ENCODE peak calls at places on chromosome 4, in four cellular contexts. One of them, this sample, is unnamed.

GRCh38 chr4:40924096-40924792 is 174.5 kb downstream of the NSUN7 start:
- DNase-seq in fibroblast of lung: peak; percentile 61
- DNase-seq in H9: peak; percentile 63
- DNase-seq in HepG2: peak; percentile 28
- DNase-seq in this sample: peak; percentile 93

GRCh38 chr4:42719257-42719656 is 62.4 kb upstream of the ATP8A1 start:
- DNase-seq in HepG2: no peak
- DNase-seq in H9: no peak
- DNase-seq in fibroblast of lung: no peak
- DNase-seq in this sample: no peak

GRCh38 chr4:3401436-3402171 is 40.2 kb upstream of the HGFAC start:
- DNase-seq in HepG2: no peak
- DNase-seq in fibroblast of lung: no peak
- DNase-seq in H9: no peak
- DNase-seq in this sample: peak; percentile 83

GRCh38 chr4:30722092-30722915 is 2.1 kb downstream of the PCDH7 start:
- DNase-seq in HepG2: no peak
- DNase-seq in fibroblast of lung: peak; percentile 18
- DNase-seq in H9: no peak
- DNase-seq in this sample: peak; percentile 76

GRCh38 chr4:10204401-10205058 is 87.9 kb upstream of the WDR1 start:
- DNase-seq in HepG2: no peak
- DNase-seq in H9: no peak
- DNase-seq in fibroblast of lung: no peak
- DNase-seq in this sample: peak; percentile 23

GRCh38 chr4:3201718-3202702 is 46.9 kb upstream of the MSANTD1 start:
- DNase-seq in fibroblast of lung: peak; percentile 81
- DNase-seq in H9: no peak
- DNase-seq in HepG2: peak; percentile 53
- DNase-seq in this sample: peak; percentile 84

GRCh38 chr4:40909363-40909876 is 159.7 kb downstream of the NSUN7 start:
- DNase-seq in fibroblast of lung: peak; percentile 51
- DNase-seq in H9: no peak
- DNase-seq in HepG2: no peak
- DNase-seq in this sample: peak; percentile 92

GRCh38 chr4:90127706-90128345 is 632 bp downstream of the CCSER1 start:
- DNase-seq in HepG2: no peak
- DNase-seq in H9: no peak
- DNase-seq in fibroblast of lung: no peak
- DNase-seq in this sample: peak; percentile 47

GRCh38 chr4:15336410-15337184 is 91.2 kb upstream of the C1QTNF7 start:
- DNase-seq in HepG2: no peak
- DNase-seq in fibroblast of lung: peak; percentile 73
- DNase-seq in H9: peak; percentile 42
- DNase-seq in this sample: peak; percentile 75

GRCh38 chr4:151408630-151409469 is at the start of gene FHIP1A:
- DNase-seq in H9: peak; percentile 94
- DNase-seq in fibroblast of lung: peak; percentile 43
- DNase-seq in HepG2: peak; percentile 86
- DNase-seq in this sample: peak; percentile 95

GRCh38 chr4:165207016-165207430 is 338 bp upstream of the KLHL2 start:
- DNase-seq in fibroblast of lung: peak; percentile 35
- DNase-seq in H9: peak; percentile 33
- DNase-seq in HepG2: no peak
- DNase-seq in this sample: no peak

GRCh38 chr4:139901516-139902327 is 236.1 kb downstream of the MGST2 start:
- DNase-seq in H9: no peak
- DNase-seq in HepG2: no peak
- DNase-seq in fibroblast of lung: peak; percentile 69
- DNase-seq in this sample: no peak

GRCh38 chr4:41200486-41201017 is 13.8 kb downstream of the APBB2 start:
- DNase-seq in fibroblast of lung: no peak
- DNase-seq in HepG2: no peak
- DNase-seq in H9: no peak
- DNase-seq in this sample: no peak

GRCh38 chr4:29081230-29081955 is 1638.8 kb upstream of the PCDH7 start:
- DNase-seq in H9: no peak
- DNase-seq in fibroblast of lung: peak; percentile 56
- DNase-seq in HepG2: no peak
- DNase-seq in this sample: no peak

GRCh38 chr4:110165382-110166285 is 32.8 kb downstream of the ELOVL6 start:
- DNase-seq in HepG2: no peak
- DNase-seq in fibroblast of lung: peak; percentile 50
- DNase-seq in H9: no peak
- DNase-seq in this sample: peak; percentile 57

GRCh38 chr4:168604496-168605373 is 107.9 kb downstream of the PALLD start:
- DNase-seq in HepG2: no peak
- DNase-seq in fibroblast of lung: peak; percentile 80
- DNase-seq in H9: no peak
- DNase-seq in this sample: no peak

GRCh38 chr4:120692964-120693363 is 229.6 kb downstream of the PRDM5 start:
- DNase-seq in H9: no peak
- DNase-seq in fibroblast of lung: peak; percentile 92
- DNase-seq in HepG2: peak; percentile 38
- DNase-seq in this sample: peak; percentile 53

GRCh38 chr4:158428242-158428641 is 93.4 kb upstream of the RXFP1 start:
- DNase-seq in H9: no peak
- DNase-seq in fibroblast of lung: peak; percentile 27
- DNase-seq in HepG2: no peak
- DNase-seq in this sample: no peak

GRCh38 chr4:87005690-87006461 is 71.1 kb downstream of the AFF1 start:
- DNase-seq in HepG2: no peak
- DNase-seq in fibroblast of lung: peak; percentile 18
- DNase-seq in H9: no peak
- DNase-seq in this sample: no peak

GRCh38 chr4:111494971-111495370 is 650.3 kb upstream of the FAM241A start:
- DNase-seq in HepG2: no peak
- DNase-seq in fibroblast of lung: no peak
- DNase-seq in H9: no peak
- DNase-seq in this sample: no peak

GRCh38 chr4:143395054-143395453 is 58.4 kb downstream of the GAB1 start:
- DNase-seq in fibroblast of lung: no peak
- DNase-seq in H9: no peak
- DNase-seq in HepG2: no peak
- DNase-seq in this sample: no peak

GRCh38 chr4:23614284-23614892 is 275.5 kb downstream of the PPARGC1A start:
- DNase-seq in fibroblast of lung: peak; percentile 21
- DNase-seq in H9: peak; percentile 62
- DNase-seq in HepG2: peak; percentile 50
- DNase-seq in this sample: no peak

GRCh38 chr4:152862608-152863007 is 73.5 kb upstream of the FHDC1 start:
- DNase-seq in HepG2: no peak
- DNase-seq in H9: no peak
- DNase-seq in fibroblast of lung: no peak
- DNase-seq in this sample: no peak

GRCh38 chr4:151659631-151660030 is 101.2 kb downstream of the GATB start:
- DNase-seq in H9: no peak
- DNase-seq in HepG2: no peak
- DNase-seq in fibroblast of lung: no peak
- DNase-seq in this sample: no peak

GRCh38 chr4:16227462-16227868 is 1.2 kb upstream of the TAPT1 start:
- DNase-seq in HepG2: peak; percentile 32
- DNase-seq in H9: no peak
- DNase-seq in fibroblast of lung: peak; percentile 45
- DNase-seq in this sample: peak; percentile 10

GRCh38 chr4:93199492-93199891 is 629.1 kb upstream of the ATOH1 start:
- DNase-seq in HepG2: peak; percentile 41
- DNase-seq in fibroblast of lung: peak; percentile 65
- DNase-seq in H9: peak; percentile 55
- DNase-seq in this sample: peak; percentile 29

GRCh38 chr4:185504098-185505047 is 30.9 kb downstream of the PDLIM3 start:
- DNase-seq in fibroblast of lung: peak; percentile 96
- DNase-seq in HepG2: peak; percentile 95
- DNase-seq in H9: no peak
- DNase-seq in this sample: no peak

GRCh38 chr4:83535520-83535944 is 376 bp upstream of the GPAT3 start:
- DNase-seq in fibroblast of lung: peak; percentile 75
- DNase-seq in H9: peak; percentile 50
- DNase-seq in HepG2: peak; percentile 12
- DNase-seq in this sample: peak; percentile 79

GRCh38 chr4:111633663-111634266 is 511.5 kb upstream of the FAM241A start:
- DNase-seq in H9: no peak
- DNase-seq in fibroblast of lung: no peak
- DNase-seq in HepG2: no peak
- DNase-seq in this sample: no peak

GRCh38 chr4:38967260-38968095 is 64.7 kb downstream of the TMEM156 start:
- DNase-seq in H9: no peak
- DNase-seq in HepG2: peak; percentile 77
- DNase-seq in fibroblast of lung: peak; percentile 99
- DNase-seq in this sample: peak; percentile 45

GRCh38 chr4:183658362-183659028 is 490 bp downstream of the RWDD4 start:
- DNase-seq in H9: peak; percentile 32
- DNase-seq in HepG2: peak; percentile 37
- DNase-seq in fibroblast of lung: no peak
- DNase-seq in this sample: peak; percentile 83

GRCh38 chr4:152462715-152463114 is 73.2 kb downstream of the FBXW7 start:
- DNase-seq in H9: no peak
- DNase-seq in HepG2: no peak
- DNase-seq in fibroblast of lung: no peak
- DNase-seq in this sample: peak; percentile 69

GRCh38 chr4:4575284-4576211 is 33.7 kb upstream of the STX18 start:
- DNase-seq in HepG2: no peak
- DNase-seq in H9: peak; percentile 84
- DNase-seq in fibroblast of lung: peak; percentile 44
- DNase-seq in this sample: peak; percentile 87
- TF ChIP-seq CTCF in HepG2: no peak
- TF ChIP-seq CTCF in H9: peak; percentile 60
- TF ChIP-seq CTCF in fibroblast of lung: no peak
- TF ChIP-seq CTCF in this sample: peak; percentile 27

DNA sequence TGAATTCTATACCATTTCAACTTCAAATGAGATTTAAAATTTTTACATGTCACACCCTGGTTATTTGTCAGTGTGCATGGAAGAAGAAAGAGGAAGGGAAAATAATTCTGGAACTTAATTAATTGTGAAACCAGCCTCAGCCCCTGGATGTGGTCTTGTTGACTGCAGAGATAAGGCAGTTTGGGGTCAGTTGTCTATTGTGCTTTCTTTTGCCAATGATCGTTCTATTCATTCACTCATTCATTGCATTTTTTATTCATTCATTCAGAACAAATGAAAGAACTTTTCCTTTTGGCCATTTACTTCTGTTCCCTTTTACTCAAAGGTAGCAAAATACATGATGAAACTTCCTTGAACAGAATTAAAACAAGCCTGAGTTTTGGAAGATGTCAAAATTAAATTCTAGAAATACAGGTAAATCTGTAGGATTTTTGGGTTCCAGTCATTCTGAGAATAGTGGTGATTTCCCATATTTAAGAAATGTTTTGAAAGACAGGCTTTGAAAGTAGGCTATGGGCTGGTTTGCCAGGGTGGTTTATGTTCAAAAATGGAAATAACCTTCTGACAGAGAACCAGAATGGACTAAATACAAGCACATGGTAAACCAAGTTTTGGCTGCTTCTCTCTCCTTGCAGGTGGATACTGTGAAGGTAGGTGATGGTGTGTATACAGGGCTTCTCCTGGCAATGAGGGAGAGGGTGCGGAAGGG is 35.7 kb downstream of the PARM1 start:
- DNase-seq in HepG2: no peak
- DNase-seq in H9: no peak
- DNase-seq in fibroblast of lung: no peak
- DNase-seq in this sample: no peak
- H3K79me2 ChIP-seq in HepG2: no peaks in the 10 kb centered on the region
- H3K79me2 ChIP-seq in H9: no peaks in the 10 kb centered on the region
- H3K79me2 ChIP-seq in fibroblast of lung: no peaks in the 10 kb centered on the region
- H3K79me2 ChIP-seq in this sample: no peaks in the 10 kb centered on the region

GRCh38 chr4:162038112-162038511 is 125.7 kb downstream of the FSTL5 start:
- DNase-seq in HepG2: no peak
- DNase-seq in H9: no peak
- DNase-seq in fibroblast of lung: no peak
- DNase-seq in this sample: no peak
- H3K9me3 ChIP-seq in HepG2: no peaks in the 10 kb centered on the region
- H3K9me3 ChIP-seq in H9: no peaks in the 10 kb centered on the region
- H3K9me3 ChIP-seq in fibroblast of lung: no peaks in the 10 kb centered on the region
- H3K9me3 ChIP-seq in this sample: no peaks in the 10 kb centered on the region

GRCh38 chr4:147864591-147864990 is 132.7 kb downstream of the ARHGAP10 start:
- DNase-seq in fibroblast of lung: peak; percentile 18
- DNase-seq in HepG2: no peak
- DNase-seq in H9: no peak
- DNase-seq in this sample: no peak

GRCh38 chr4:147862043-147862692 is 130.3 kb downstream of the ARHGAP10 start:
- DNase-seq in H9: no peak
- DNase-seq in fibroblast of lung: no peak
- DNase-seq in HepG2: no peak
- DNase-seq in this sample: no peak

GRCh38 chr4:147863808-147864472 is 132.1 kb downstream of the ARHGAP10 start:
- DNase-seq in H9: no peak
- DNase-seq in HepG2: no peak
- DNase-seq in fibroblast of lung: peak; percentile 34
- DNase-seq in this sample: no peak

GRCh38 chr4:147860960-147861359 is 129.1 kb downstream of the ARHGAP10 start:
- DNase-seq in fibroblast of lung: no peak
- DNase-seq in H9: no peak
- DNase-seq in HepG2: no peak
- DNase-seq in this sample: no peak

GRCh38 chr4:147863111-147863747 is 131.3 kb downstream of the ARHGAP10 start:
- DNase-seq in fibroblast of lung: peak; percentile 60
- DNase-seq in HepG2: no peak
- DNase-seq in H9: no peak
- DNase-seq in this sample: no peak
- TF ChIP-seq CTCF in fibroblast of lung: peak; percentile 26
- TF ChIP-seq CTCF in HepG2: no peak
- TF ChIP-seq CTCF in H9: no peak
- TF ChIP-seq CTCF in this sample: peak; percentile 30

GRCh38 chr4:147820975-147821374 is 89.1 kb downstream of the ARHGAP10 start:
- DNase-seq in H9: no peak
- DNase-seq in HepG2: no peak
- DNase-seq in fibroblast of lung: no peak
- DNase-seq in this sample: no peak
- H3K79me2 ChIP-seq in H9: no peaks in the 10 kb centered on the region
- H3K79me2 ChIP-seq in HepG2: no peaks in the 10 kb centered on the region
- H3K79me2 ChIP-seq in fibroblast of lung: peaks cover 17% of the 10 kb centered on the region
- H3K79me2 ChIP-seq in this sample: peaks cover 31% of the 10 kb centered on the region